ENCODE peak calls at places on chromosomes 5 and 9, in six cellular contexts. Z is HFFc6, M is breast epithelium, J is astrocyte of the spinal cord, C is HFF-Myc, Q is glutamatergic neuron. S is an unnamed sample.

GRCh38 chr5:137220523-137220927 is 278.6 kb downstream of the SPOCK1 start:
- DNase-seq in Z (peak; percentile 95), M (no peak), J (peak; percentile 66), C (peak; percentile 71), Q (no peak), S (no peak)

GRCh38 chr9:96126321-96126881 is 175.6 kb downstream of the HSD17B3 start:
- DNase-seq in Z (no peak), M (no peak), J (peak; percentile 33), C (no peak), Q (no peak), S (no peak)

GRCh38 chr9:84668204-84669007 is 1.1 kb upstream of the NTRK2 start:
- DNase-seq in Z (peak; percentile 48), M (peak; percentile 64), J (peak; percentile 63), C (peak; percentile 15), Q (peak; percentile 92), S (no peak)

GRCh38 chr5:115194671-115195070 is 25.0 kb upstream of the TRIM36 start:
- DNase-seq in Z (no peak), M (no peak), J (peak; percentile 24), C (peak; percentile 9), Q (no peak), S (no peak)

GRCh38 chr9:117278020-117278419 is 136.8 kb downstream of the ASTN2 start:
- DNase-seq in Z (no peak), M (no peak), J (no peak), C (no peak), Q (no peak), S (no peak)

GRCh38 chr5:108315829-108316228 is 66.1 kb downstream of the FBXL17 start:
- DNase-seq in Z (peak; percentile 13), M (no peak), J (no peak), C (no peak), Q (no peak), S (no peak)

GRCh38 chr9:90007516-90008430 is 403.0 kb downstream of the GADD45G start:
- DNase-seq in Z (no peak), M (no peak), J (peak; percentile 91), C (no peak), Q (no peak), S (no peak)

GRCh38 chr5:181261320-181262085 is 560 bp upstream of the TRIM52 start:
- DNase-seq in Z (peak; percentile 43), M (no peak), J (peak; percentile 78), C (no peak), Q (peak; percentile 84), S (peak; percentile 78)

GRCh38 chr9:135797507-135798302 is 95.7 kb downstream of the KCNT1 start:
- DNase-seq in Z (peak; percentile 57), M (no peak), J (no peak), C (peak; percentile 16), Q (peak; percentile 78), S (no peak)

GRCh38 chr5:83715316-83716060 is 5.2 kb downstream of the HAPLN1 start:
- DNase-seq in Z (no peak), M (no peak), J (no peak), C (no peak), Q (no peak), S (no peak)

GRCh38 chr9:115367780-115368179 is 249.8 kb upstream of the TNC start:
- DNase-seq in Z (peak; percentile 25), M (no peak), J (peak; percentile 32), C (no peak), Q (no peak), S (no peak)

GRCh38 chr5:579746-580366 is 32.3 kb upstream of the CEP72 start:
- DNase-seq in Z (no peak), M (no peak), J (no peak), C (no peak), Q (no peak), S (peak; percentile 0)

GRCh38 chr5:75931175-75931574 is 152.0 kb upstream of the SV2C start:
- DNase-seq in Z (no peak), M (no peak), J (no peak), C (no peak), Q (no peak), S (no peak)

GRCh38 chr9:134712243-134712642 is 70.6 kb downstream of the COL5A1 start:
- DNase-seq in Z (no peak), M (no peak), J (no peak), C (no peak), Q (no peak), S (no peak)

GRCh38 chr9:114092336-114092735 is 6.8 kb downstream of the KIF12 start:
- DNase-seq in Z (no peak), M (no peak), J (no peak), C (no peak), Q (no peak), S (no peak)

GRCh38 chr9:133105461-133105770 is 15.6 kb downstream of the RALGDS start:
- DNase-seq in Z (no peak), M (no peak), J (no peak), C (no peak), Q (no peak), S (no peak)

GRCh38 chr5:181192337-181193046 is 12.5 kb downstream of the TRIM7 start:
- DNase-seq in Z (no peak), M (no peak), J (no peak), C (no peak), Q (no peak), S (no peak)

GRCh38 chr9:80369641-80370040 is 797.9 kb downstream of the TLE4 start:
- DNase-seq in Z (no peak), M (no peak), J (no peak), C (no peak), Q (no peak), S (no peak)

GRCh38 chr9:12812710-12813109 is 37.9 kb downstream of the LURAP1L start:
- DNase-seq in Z (no peak), M (no peak), J (peak; percentile 32), C (no peak), Q (no peak), S (no peak)

GRCh38 chr9:36346578-36346977 is 53.5 kb downstream of the RNF38 start:
- DNase-seq in Z (no peak), M (no peak), J (no peak), C (no peak), Q (no peak), S (no peak)

GRCh38 chr5:154712518-154713437 is 42.4 kb upstream of the LARP1 start:
- DNase-seq in Z (peak; percentile 4), M (no peak), J (no peak), C (no peak), Q (no peak), S (no peak)

GRCh38 chr9:2729721-2730120 is 12.4 kb downstream of the KCNV2 start:
- DNase-seq in Z (no peak), M (no peak), J (no peak), C (no peak), Q (no peak), S (no peak)

DNA sequence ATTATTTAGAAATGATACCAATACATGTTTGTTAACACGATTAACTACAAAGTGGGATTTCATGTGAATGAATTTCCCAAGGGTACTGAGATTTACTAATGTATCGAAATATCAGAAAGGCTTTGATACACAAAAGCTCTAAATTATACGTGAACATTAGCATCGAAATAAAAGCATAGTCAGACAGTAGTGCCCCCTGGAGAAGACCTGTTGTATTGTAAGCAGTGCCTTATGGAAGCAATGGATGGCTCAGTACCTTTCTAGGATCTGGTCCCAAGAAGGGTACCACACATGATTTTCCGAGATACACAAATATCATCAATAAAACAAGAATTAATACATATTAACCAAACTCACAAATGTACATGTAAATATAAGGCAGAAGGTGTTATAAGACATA is 153.8 kb downstream of the CDH12 start:
- DNase-seq in Z (no peak), M (no peak), J (no peak), C (no peak), Q (no peak), S (no peak)
- TF ChIP-seq CTCF in Z (no peak), M (no peak), J (no peak), C (no peak), Q (no peak), S (no peak)

GRCh38 chr9:4742246-4742645 is 1.2 kb upstream of the AK3 start:
- DNase-seq in Z (no peak), M (no peak), J (peak; percentile 7), C (no peak), Q (no peak), S (no peak)

GRCh38 chr9:4739587-4740372 is 1.2 kb downstream of the AK3 start:
- DNase-seq in Z (no peak), M (no peak), J (no peak), C (no peak), Q (no peak), S (no peak)

GRCh38 chr9:4740373-4740622 is 704 bp downstream of the AK3 start:
- DNase-seq in Z (no peak), M (no peak), J (peak; percentile 41), C (no peak), Q (no peak), S (no peak)

GRCh38 chr9:4741365-4742031 is 496 bp upstream of the AK3 start:
- DNase-seq in Z (no peak), M (no peak), J (no peak), C (no peak), Q (peak; percentile 45), S (no peak)

GRCh38 chr9:4740623-4741364 is at the start of gene AK3:
- DNase-seq in Z (peak; percentile 71), M (peak; percentile 86), J (peak; percentile 89), C (peak; percentile 48), Q (peak; percentile 91), S (peak; percentile 79)
- TF ChIP-seq CTCF in Z (peak; percentile 39), M (no peak), J (peak; percentile 26), C (peak; percentile 8), Q (no peak), S (no peak)

DNA sequence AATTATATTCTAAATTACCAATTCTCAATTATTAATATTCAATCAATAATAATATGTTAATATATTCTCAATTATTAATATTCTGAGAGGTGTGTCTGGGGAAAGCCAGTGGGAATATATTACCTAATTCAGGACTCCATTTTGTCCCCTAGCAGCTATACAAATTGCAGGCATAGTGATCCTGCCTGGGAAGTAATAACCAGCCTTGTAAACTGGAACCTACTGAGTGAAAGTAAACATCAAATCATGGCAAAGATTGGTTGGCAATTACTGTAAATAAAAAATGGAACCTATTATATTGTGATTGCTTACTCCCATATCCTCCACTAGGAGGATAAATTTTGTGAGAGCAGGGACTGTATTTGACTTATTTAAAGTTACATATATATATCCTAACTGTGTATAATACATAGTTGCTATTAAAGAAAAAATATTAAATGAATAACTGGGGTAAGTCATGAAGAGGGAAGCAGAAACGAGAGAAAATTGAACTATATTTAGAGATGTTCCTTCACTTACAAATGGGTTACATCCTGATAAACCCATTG is 150.5 kb upstream of the ELL2 start:
- DNase-seq in Z (no peak), M (no peak), J (no peak), C (no peak), Q (no peak), S (no peak)
- TF ChIP-seq CTCF in Z (peak; percentile 63), M (no peak), J (peak; percentile 1), C (no peak), Q (no peak), S (no peak)

GRCh38 chr5:180138214-180138975 is 66.8 kb upstream of the RNF130 start:
- DNase-seq in Z (no peak), M (peak; percentile 20), J (no peak), C (no peak), Q (no peak), S (no peak)

GRCh38 chr5:180139731-180140626 is 68.4 kb upstream of the RNF130 start:
- DNase-seq in Z (no peak), M (peak; percentile 43), J (no peak), C (no peak), Q (no peak), S (no peak)

GRCh38 chr5:180137401-180138213 is 66.0 kb upstream of the RNF130 start:
- DNase-seq in Z (no peak), M (peak; percentile 46), J (no peak), C (no peak), Q (peak; percentile 13), S (no peak)

GRCh38 chr5:180140627-180141006 is 68.4 kb downstream of the RASGEF1C start:
- DNase-seq in Z (no peak), M (peak; percentile 36), J (no peak), C (no peak), Q (no peak), S (no peak)

GRCh38 chr5:180138976-180139730 is 67.6 kb upstream of the RNF130 start:
- DNase-seq in Z (no peak), M (peak; percentile 19), J (no peak), C (no peak), Q (no peak), S (no peak)
- TF ChIP-seq CTCF in Z (no peak), M (no peak), J (no peak), C (no peak), Q (no peak), S (no peak)